ENCODE peak calls at places on chromosomes 5 and 9, in eight cellular contexts. C is fibroblast of lung, G is neural progenitor cell, F is heart right ventricle, K is thyroid gland, H is neuronal stem cell, B is psoas muscle, Y is PC-9. I is an unnamed sample. For H3K4me1 and H3K27me3, the result is how much of the 10 kb centered on the place peaks cover.

GRCh38 chr5:132372122-132372521 is 2.6 kb downstream of the SLC22A5 start:
- DNase-seq in C (no peak), G (no peak), F (no peak), K (no peak), H (no peak), B (no peak), Y (peak), I (no peak)

GRCh38 chr5:116788851-116789403 is 214.3 kb upstream of the SEMA6A start:
- DNase-seq in C (no peak), G (no peak), F (no peak), K (no peak), H (no peak), B (no peak), Y (no peak), I (no peak)

GRCh38 chr9:35452481-35452880 is 37.4 kb upstream of the RUSC2 start:
- DNase-seq in C (peak), G (no peak), F (no peak), K (no peak), H (no peak), B (no peak), Y (no peak), I (no peak)

GRCh38 chr5:1911773-1912235 is 29.1 kb upstream of the IRX4 start:
- DNase-seq in C (no peak), G (no peak), F (no peak), K (no peak), H (no peak), B (no peak), Y (no peak), I (peak)

GRCh38 chr9:114906922-114907571 is 23.3 kb downstream of the TNFSF8 start:
- DNase-seq in C (peak), G (peak), F (no peak), K (peak), H (peak), B (no peak), Y (no peak), I (no peak)

GRCh38 chr9:113568081-113568435 is 104.5 kb downstream of the RGS3 start:
- DNase-seq in C (no peak), G (no peak), F (no peak), K (no peak), H (no peak), B (no peak), Y (no peak), I (no peak)

GRCh38 chr9:103397868-103398600 is 402.9 kb downstream of the CYLC2 start:
- DNase-seq in C (no peak), G (peak), F (no peak), K (peak), H (peak), B (no peak), Y (peak), I (peak)

GRCh38 chr9:131685753-131686706 is 53.8 kb downstream of the RAPGEF1 start:
- DNase-seq in C (no peak), G (no peak), F (no peak), K (peak), H (no peak), B (no peak), Y (no peak), I (no peak)

GRCh38 chr9:107170801-107171200 is 112.3 kb upstream of the RAD23B start:
- DNase-seq in C (no peak), G (no peak), F (no peak), K (no peak), H (no peak), B (no peak), Y (no peak), I (no peak)

GRCh38 chr9:134624827-134625181 is 16.8 kb upstream of the COL5A1 start:
- DNase-seq in C (peak), G (no peak), F (no peak), K (no peak), H (no peak), B (no peak), Y (no peak), I (no peak)

GRCh38 chr5:66958984-66959641 is 237.5 kb downstream of the CD180 start:
- DNase-seq in C (peak), G (peak), F (peak), K (peak), H (no peak), B (peak), Y (peak), I (peak)

GRCh38 chr5:172185096-172185461 is 2.9 kb downstream of the STK10 start:
- DNase-seq in C (no peak), G (no peak), F (no peak), K (no peak), H (no peak), B (no peak), Y (no peak), I (no peak)

GRCh38 chr5:78597068-78597857 is 51.3 kb downstream of the LHFPL2 start:
- DNase-seq in C (peak), G (no peak), F (no peak), K (no peak), H (no peak), B (no peak), Y (no peak), I (no peak)

GRCh38 chr5:88452820-88453219 is 184.2 kb upstream of the TMEM161B start:
- DNase-seq in C (no peak), G (peak), F (no peak), K (no peak), H (no peak), B (no peak), Y (no peak), I (no peak)

GRCh38 chr5:55231029-55231475 is 2.4 kb downstream of the CCNO start:
- DNase-seq in C (no peak), G (no peak), F (no peak), K (no peak), H (no peak), B (no peak), Y (no peak), I (no peak)

GRCh38 chr5:55232194-55232984 is 1.0 kb downstream of the CCNO start:
- DNase-seq in C (no peak), G (peak), F (no peak), K (peak), H (peak), B (no peak), Y (peak), I (peak)

GRCh38 chr5:55230086-55230629 is 3.0 kb upstream of the MCIDAS start:
- DNase-seq in C (no peak), G (no peak), F (no peak), K (no peak), H (no peak), B (no peak), Y (no peak), I (no peak)

GRCh38 chr5:55232985-55233928 is at the start of gene CCNO:
- DNase-seq in C (peak), G (peak), F (peak), K (peak), H (peak), B (peak), Y (peak), I (peak)

DNA sequence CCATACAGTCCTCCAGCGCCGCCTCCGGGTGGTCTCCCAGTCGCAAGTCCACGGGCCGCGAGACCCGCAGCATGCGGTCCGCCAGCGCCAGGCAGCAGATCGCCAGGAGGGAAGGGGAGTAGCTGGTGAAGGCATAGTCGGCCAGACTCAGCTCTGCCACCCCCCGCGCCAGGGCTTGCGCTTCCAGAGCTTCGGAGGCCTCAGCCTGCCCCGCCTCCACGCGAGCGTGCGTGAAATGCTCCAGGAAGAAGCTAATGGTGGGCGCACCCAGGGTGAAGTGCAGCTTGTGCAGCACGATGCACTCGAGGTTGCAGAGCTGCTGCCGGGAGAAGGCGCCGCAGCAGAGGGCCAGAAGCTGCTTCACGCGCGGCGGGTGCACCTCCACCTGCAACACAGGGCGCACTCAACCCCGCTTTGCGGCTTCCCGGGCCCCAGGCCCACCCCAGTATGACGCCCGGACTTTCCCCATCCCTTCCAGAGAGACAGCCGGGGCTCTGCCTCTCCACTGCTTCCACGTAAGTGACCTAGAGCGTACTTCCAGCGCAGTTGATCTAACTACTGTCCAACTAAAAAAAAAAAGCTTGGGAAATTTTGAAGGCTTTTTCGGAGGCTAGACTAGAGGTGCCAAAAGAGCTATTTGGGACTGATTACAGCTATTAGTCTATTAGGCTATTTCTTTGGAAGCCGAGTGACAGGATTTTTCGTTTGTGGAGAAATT is 1.8 kb downstream of the CCNO start:
- DNase-seq in C (peak), G (peak), F (no peak), K (peak), H (peak), B (no peak), Y (peak), I (no peak)
- H3K4me3 ChIP-seq in C (no peak), G (peak), F (peak), K (peak), H (peak), B (peak), Y (peak), I (no peak)

GRCh38 chr9:136694163-136694864 is 7.1 kb upstream of the AGPAT2 start:
- DNase-seq in C (peak), G (peak), F (peak), K (peak), H (no peak), B (peak), Y (no peak), I (peak)

GRCh38 chr9:136693490-136694162 is 6.4 kb upstream of the AGPAT2 start:
- DNase-seq in C (peak), G (no peak), F (no peak), K (peak), H (no peak), B (peak), Y (peak), I (peak)

GRCh38 chr9:136692190-136693134 is 5.2 kb upstream of the AGPAT2 start:
- DNase-seq in C (no peak), G (no peak), F (no peak), K (no peak), H (no peak), B (no peak), Y (no peak), I (peak)

GRCh38 chr9:136691316-136692189 is 4.3 kb upstream of the AGPAT2 start:
- DNase-seq in C (no peak), G (peak), F (no peak), K (no peak), H (no peak), B (no peak), Y (no peak), I (no peak)

GRCh38 chr9:136693135-136693489 is 5.9 kb upstream of the AGPAT2 start:
- DNase-seq in C (no peak), G (no peak), F (no peak), K (no peak), H (no peak), B (no peak), Y (no peak), I (no peak)
- H3K4me1 ChIP-seq in C (under half), G (under half), F (half or more), K (half or more), H (under half), B (under half), Y (half or more), I (under half)

GRCh38 chr5:139849942-139850341 is 54.3 kb downstream of the PSD2 start:
- DNase-seq in C (no peak), G (no peak), F (no peak), K (no peak), H (no peak), B (no peak), Y (peak), I (no peak)

GRCh38 chr5:139849501-139849900 is 53.9 kb downstream of the PSD2 start:
- DNase-seq in C (no peak), G (no peak), F (no peak), K (no peak), H (no peak), B (no peak), Y (no peak), I (no peak)

GRCh38 chr5:139847091-139847490 is 51.5 kb downstream of the PSD2 start:
- DNase-seq in C (no peak), G (no peak), F (no peak), K (no peak), H (no peak), B (no peak), Y (no peak), I (no peak)

GRCh38 chr5:139847790-139848507 is 52.3 kb downstream of the PSD2 start:
- DNase-seq in C (no peak), G (peak), F (peak), K (peak), H (peak), B (peak), Y (no peak), I (peak)

GRCh38 chr5:139848508-139849100 is 53.0 kb downstream of the PSD2 start:
- DNase-seq in C (no peak), G (no peak), F (peak), K (peak), H (no peak), B (peak), Y (no peak), I (no peak)
- H3K27me3 ChIP-seq in C (under half), G (half or more), F (under half), K (under half), H (under half), B (under half), Y (under half), I (under half)

DNA sequence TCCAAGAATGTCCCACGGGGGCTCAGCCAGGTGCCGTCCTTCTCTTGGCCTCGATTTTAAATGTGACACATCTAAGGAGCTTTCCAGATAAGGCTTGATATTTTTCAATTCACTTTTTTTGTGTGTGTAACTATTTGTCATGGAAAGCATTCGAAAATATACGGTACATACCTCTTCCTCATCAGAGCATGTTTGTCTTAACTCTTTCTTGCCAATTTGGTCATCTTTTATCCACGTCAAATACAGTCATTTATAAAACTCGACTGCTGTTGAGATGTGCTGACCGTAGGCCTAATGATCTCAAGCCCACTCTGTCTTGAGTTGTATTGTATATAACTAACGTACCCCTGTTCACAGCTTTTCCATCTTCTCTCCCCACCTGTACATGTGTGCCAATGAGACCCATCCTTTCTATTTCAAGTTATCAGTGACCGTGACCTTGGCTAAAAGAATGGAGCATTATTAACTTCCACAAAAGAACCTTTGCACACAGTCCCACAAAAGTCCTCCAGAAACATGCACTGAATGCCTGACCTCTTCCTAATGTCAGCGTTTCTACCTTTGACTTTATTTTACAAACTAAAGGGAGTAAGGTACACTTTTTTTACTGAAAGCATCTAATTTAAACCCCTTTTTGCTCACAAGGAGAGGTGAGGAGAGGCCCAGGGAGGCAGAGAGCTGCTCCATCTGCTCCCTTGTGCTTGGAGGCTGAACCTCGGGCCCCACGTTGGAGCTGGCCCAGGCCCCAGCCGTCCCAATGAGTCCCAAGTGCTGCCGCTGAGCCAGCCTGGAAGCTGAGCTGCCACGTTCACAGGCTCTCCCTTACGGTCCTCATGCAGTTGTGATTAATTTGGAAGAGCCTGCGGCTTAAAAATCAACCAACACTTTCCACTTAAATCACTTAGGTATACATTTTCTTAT is 61.5 kb downstream of the IPPK start:
- DNase-seq in C (no peak), G (no peak), F (peak), K (no peak), H (no peak), B (peak), Y (no peak), I (no peak)
- H3K4me3 ChIP-seq in C (no peak), G (no peak), F (no peak), K (no peak), H (no peak), B (no peak), Y (no peak), I (no peak)

GRCh38 chr5:3099954-3100353 is 348.5 kb upstream of the IRX2 start:
- DNase-seq in C (no peak), G (no peak), F (no peak), K (no peak), H (no peak), B (no peak), Y (no peak), I (no peak)

GRCh38 chr5:3100921-3101551 is 349.6 kb upstream of the IRX2 start:
- DNase-seq in C (no peak), G (no peak), F (no peak), K (no peak), H (no peak), B (no peak), Y (no peak), I (no peak)

GRCh38 chr5:3101561-3101960 is 350.1 kb upstream of the IRX2 start:
- DNase-seq in C (no peak), G (peak), F (no peak), K (no peak), H (no peak), B (no peak), Y (no peak), I (no peak)

GRCh38 chr5:3098821-3099220 is 347.3 kb upstream of the IRX2 start:
- DNase-seq in C (no peak), G (no peak), F (no peak), K (no peak), H (no peak), B (no peak), Y (no peak), I (no peak)

GRCh38 chr5:3099526-3099925 is 348.0 kb upstream of the IRX2 start:
- DNase-seq in C (no peak), G (no peak), F (no peak), K (no peak), H (no peak), B (no peak), Y (no peak), I (no peak)
- H3K4me1 ChIP-seq in C (under half), G (under half), F (under half), K (under half), H (under half), B (under half), Y (under half), I (under half)

DNA sequence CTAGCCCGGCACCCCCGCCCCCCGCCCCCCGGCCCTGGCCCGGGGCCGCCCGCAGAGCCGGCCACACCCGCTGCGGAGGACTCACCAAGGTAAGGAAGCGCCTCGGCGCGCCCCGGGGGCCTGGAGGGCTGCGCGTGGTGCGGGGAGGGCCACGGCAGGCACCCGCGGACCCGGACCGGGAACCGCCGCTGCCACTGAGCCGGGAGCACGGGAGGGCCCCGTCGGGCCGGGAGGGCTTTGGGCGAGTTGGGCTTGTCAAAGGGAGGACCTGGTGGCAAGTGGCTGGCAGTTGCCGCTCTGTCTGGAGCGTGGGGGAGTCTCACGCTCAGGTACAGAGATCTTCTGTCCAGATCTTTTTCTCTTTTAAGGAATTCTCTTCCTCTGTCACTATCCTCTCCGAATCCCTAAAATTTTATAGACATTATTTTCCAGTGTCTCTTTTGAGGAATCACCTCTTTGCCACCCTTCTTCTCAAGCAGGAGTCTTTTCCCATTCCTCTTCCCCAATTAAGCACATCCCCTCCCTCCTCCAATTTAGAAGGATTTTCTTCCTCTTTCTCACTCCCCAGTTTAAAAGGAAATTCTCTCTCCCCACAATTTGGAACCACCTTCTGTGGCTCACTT is 11.3 kb upstream of the LHX2 start:
- DNase-seq in C (no peak), G (peak), F (peak), K (no peak), H (no peak), B (no peak), Y (no peak), I (no peak)
- H3K27me3 ChIP-seq in C (half or more), G (half or more), F (half or more), K (half or more), H (under half), B (half or more), Y (half or more), I (under half)

DNA sequence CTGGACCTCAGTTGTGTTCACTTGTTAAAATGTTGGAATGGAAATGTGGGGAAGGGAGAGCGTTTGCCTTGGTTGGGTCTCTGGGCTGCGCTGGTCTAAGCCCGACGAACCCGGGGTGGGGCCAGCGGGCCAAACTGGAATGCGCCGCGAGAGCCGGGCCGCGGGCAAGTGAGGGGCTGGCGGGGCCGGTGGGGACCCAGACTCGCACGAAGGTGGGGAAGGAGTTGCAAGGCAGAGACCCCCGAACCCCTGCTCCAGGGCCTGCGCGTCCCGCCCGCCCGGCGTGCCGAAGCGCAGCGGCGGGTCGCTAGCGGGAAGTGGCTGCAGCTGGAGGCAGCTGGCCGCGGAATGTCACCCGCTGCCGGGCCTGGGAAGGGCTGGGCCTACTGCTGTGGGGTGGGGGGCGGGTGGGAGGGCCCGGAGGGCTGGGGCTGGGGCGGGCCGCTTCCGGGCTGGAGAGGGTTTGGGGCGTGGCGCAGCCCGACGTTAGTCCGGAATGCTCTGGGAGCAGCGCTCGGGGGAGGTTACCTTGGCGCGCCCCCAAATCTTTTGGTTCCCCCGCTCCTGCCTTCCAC is 84.8 kb downstream of the DAB2IP start:
- DNase-seq in C (peak), G (peak), F (peak), K (peak), H (peak), B (peak), Y (peak), I (peak)
- H3K4me3 ChIP-seq in C (peak), G (peak), F (peak), K (no peak), H (peak), B (peak), Y (peak), I (peak)